ENCODE peak calls at places on chromosomes 13 and 19, in seven cellular contexts. X is trophoblast cell; J is AG04450; G is fibroblast of the aortic adventitia; H is H1; S is central memory CD4-positive, alpha-beta T cell; B is effector memory CD8-positive, alpha-beta T cell. T is an unnamed sample.

GRCh38 chr13:28503182-28503980 is 8.5 kb upstream of the FLT1 start:
- DNase-seq in B (no peak), G (no peak), H (no peak), X (no peak), S (no peak), J (no peak), T (no peak)

GRCh38 chr13:64414381-64414780 is 2815.8 kb downstream of the PCDH9 start:
- DNase-seq in G (peak; percentile 12), J (no peak), X (no peak), B (no peak), S (no peak), H (no peak), T (no peak)

GRCh38 chr19:47729468-47729798 is 15.9 kb upstream of the NOP53 start:
- DNase-seq in X (peak; percentile 55), S (no peak), H (no peak), G (peak; percentile 86), B (no peak), J (no peak), T (no peak)

GRCh38 chr13:46899801-46900200 is 2.9 kb upstream of the HTR2A start:
- DNase-seq in G (no peak), B (no peak), X (no peak), J (no peak), H (no peak), S (no peak), T (no peak)

GRCh38 chr19:6357174-6357573 is 4.2 kb upstream of the CLPP start:
- DNase-seq in H (no peak), G (no peak), J (no peak), S (no peak), B (no peak), X (no peak), T (no peak)

GRCh38 chr19:30459859-30460258 is 87.7 kb downstream of the ZNF536 start:
- DNase-seq in J (no peak), G (no peak), X (no peak), B (no peak), S (no peak), H (no peak), T (no peak)

GRCh38 chr19:15369594-15369891 is 10.0 kb downstream of the AKAP8 start:
- DNase-seq in J (no peak), S (no peak), X (no peak), G (no peak), B (no peak), H (no peak), T (no peak)

GRCh38 chr19:41705393-41706174 is 2.8 kb upstream of the CEACAM5 start:
- DNase-seq in J (no peak), X (no peak), S (no peak), B (no peak), H (no peak), G (no peak), T (no peak)

GRCh38 chr13:23901365-23901764 is 4.1 kb upstream of the C1QTNF9B start:
- DNase-seq in S (no peak), J (no peak), B (no peak), X (peak; percentile 58), G (no peak), H (no peak), T (no peak)

GRCh38 chr19:1266818-1267440 is 2.2 kb upstream of the CIRBP start:
- DNase-seq in B (peak; percentile 78), G (peak; percentile 48), J (no peak), H (no peak), X (peak; percentile 51), S (peak; percentile 64), T (no peak)

GRCh38 chr13:28340272-28340793 is 154.6 kb downstream of the FLT1 start:
- DNase-seq in S (no peak), J (no peak), X (no peak), B (no peak), G (peak; percentile 34), H (no peak), T (no peak)

GRCh38 chr13:87680298-87680697 is 9.1 kb downstream of the SLITRK5 start:
- DNase-seq in H (no peak), J (no peak), B (no peak), G (no peak), X (no peak), S (no peak), T (peak; percentile 89)

GRCh38 chr19:53915000-53915399 is 5.9 kb downstream of the CACNG7 start:
- DNase-seq in S (no peak), H (no peak), G (no peak), B (no peak), X (no peak), J (no peak), T (no peak)

GRCh38 chr13:36346222-36347083 is at the start of gene SPART:
- DNase-seq in J (peak; percentile 78), G (peak; percentile 95), H (peak; percentile 49), S (peak; percentile 88), X (peak; percentile 91), B (peak; percentile 37), T (peak; percentile 95)

GRCh38 chr13:70769771-70770326 is 661.6 kb upstream of the KLHL1 start:
- DNase-seq in J (no peak), H (no peak), B (no peak), S (no peak), X (no peak), G (no peak), T (no peak)

GRCh38 chr19:50003810-50004419 is 21.3 kb downstream of the VRK3 start:
- DNase-seq in X (no peak), B (no peak), J (peak; percentile 71), G (peak; percentile 98), H (no peak), S (no peak), T (no peak)

GRCh38 chr13:30375436-30375835 is 46.9 kb upstream of the UBE2L5 start:
- DNase-seq in S (no peak), B (no peak), H (no peak), X (no peak), J (no peak), G (no peak), T (no peak)

GRCh38 chr13:67299072-67299635 is 69.0 kb upstream of the PCDH9 start:
- DNase-seq in X (no peak), H (no peak), G (peak; percentile 93), S (no peak), J (peak; percentile 38), B (no peak), T (no peak)

GRCh38 chr19:6069268-6069771 is 41.0 kb downstream of the RFX2 start:
- DNase-seq in J (no peak), X (no peak), H (no peak), B (no peak), S (peak; percentile 24), G (no peak), T (no peak)

GRCh38 chr13:94395889-94396288 is 83.6 kb downstream of the DCT start:
- DNase-seq in X (no peak), S (no peak), J (no peak), H (no peak), G (no peak), B (no peak), T (no peak)

GRCh38 chr19:56554272-56554869 is 12.9 kb upstream of the ZNF470 start:
- DNase-seq in G (no peak), H (no peak), J (no peak), S (no peak), B (no peak), X (no peak), T (no peak)

GRCh38 chr13:66831317-66831716 is 398.8 kb downstream of the PCDH9 start:
- DNase-seq in X (no peak), G (no peak), S (no peak), B (no peak), H (no peak), J (no peak), T (peak; percentile 44)

GRCh38 chr13:19587635-19588300 is 26.4 kb upstream of the TPTE2 start:
- DNase-seq in B (peak; percentile 23), H (no peak), J (no peak), G (peak; percentile 52), S (peak; percentile 39), X (no peak), T (peak; percentile 54)

GRCh38 chr19:13962738-13963602 is 10.7 kb downstream of the DCAF15 start:
- DNase-seq in X (no peak), G (no peak), J (no peak), S (no peak), B (no peak), H (no peak), T (no peak)

T was measured in NCI-H526 treated with DMSO at 0.1 percent for 48 hours.